ENCODE peak calls at places on chromosome 17, in ten cellular contexts. P, I, N, Z, W, Q, K, C, D and G are unnamed samples.

GRCh38 chr17:42564815-42565522 is 1.9 kb upstream of the MLX start:
- DNase-seq in P (no peak), C (no peak), Z (no peak), N (no peak), W (no peak), I (no peak), Q (no peak), K (no peak), D (no peak), G (no peak)

GRCh38 chr17:76558210-76559095 is 18.6 kb downstream of the PRCD start:
- DNase-seq in Z (no peak), Q (no peak), W (no peak), D (no peak), P (peak; percentile 18), N (no peak), I (no peak), C (no peak), K (no peak), G (no peak)

GRCh38 chr17:61211233-61211632 is 188.4 kb upstream of the TBX2 start:
- DNase-seq in C (no peak), Q (no peak), I (no peak), N (no peak), Z (no peak), P (no peak), W (no peak), K (no peak), D (no peak), G (no peak)

GRCh38 chr17:78875738-78876597 is 27.0 kb downstream of the CEP295NL start:
- DNase-seq in Z (no peak), W (no peak), K (peak; percentile 92), D (no peak), Q (no peak), C (no peak), N (no peak), I (no peak), P (peak; percentile 68), G (no peak)

GRCh38 chr17:75191584-75191983 is 8.8 kb upstream of the SUMO2 start:
- DNase-seq in I (no peak), C (no peak), W (no peak), Q (no peak), P (peak; percentile 27), N (no peak), Z (no peak), K (peak; percentile 67), D (no peak), G (no peak)

GRCh38 chr17:19508327-19508867 is 25.3 kb upstream of the SLC47A1 start:
- DNase-seq in Q (no peak), I (peak; percentile 48), D (peak; percentile 22), K (no peak), P (no peak), W (peak; percentile 73), N (peak; percentile 50), C (peak; percentile 11), Z (no peak), G (no peak)

GRCh38 chr17:7146115-7146514 is 31.5 kb upstream of the ASGR2 start:
- DNase-seq in Z (no peak), K (no peak), I (no peak), W (no peak), Q (no peak), P (peak; percentile 35), D (no peak), N (no peak), C (no peak), G (no peak)

GRCh38 chr17:44496815-44497214 is 6.4 kb downstream of the GPATCH8 start:
- DNase-seq in W (no peak), D (no peak), I (no peak), Q (no peak), K (no peak), Z (no peak), C (no peak), N (no peak), P (no peak), G (no peak)